ENCODE peak calls at places on chromosomes 7 and 10, in four cellular contexts. One of them, this sample, is unnamed.

GRCh38 chr10:71740069-71740468 is 20.5 kb upstream of the C10orf105 start:
- DNase-seq in NCI-H460: no peak
- DNase-seq in stimulated activated CD4-positive, alpha-beta T cell treated with anti-CD3 and anti-CD28 coated beads, TNF-alpha, amount 100 ng/mL, for 48 hours: no peak
- DNase-seq in M059J: peak; percentile 73
- DNase-seq in this sample: no peak

GRCh38 chr10:114680557-114681117 is 22.6 kb upstream of the ABLIM1 start:
- DNase-seq in NCI-H460: no peak
- DNase-seq in stimulated activated CD4-positive, alpha-beta T cell treated with anti-CD3 and anti-CD28 coated beads, TNF-alpha, amount 100 ng/mL, for 48 hours: no peak
- DNase-seq in M059J: no peak
- DNase-seq in this sample: no peak

GRCh38 chr10:121155742-121156141 is 304.6 kb downstream of the WDR11 start:
- DNase-seq in NCI-H460: no peak
- DNase-seq in stimulated activated CD4-positive, alpha-beta T cell treated with anti-CD3 and anti-CD28 coated beads, TNF-alpha, amount 100 ng/mL, for 48 hours: no peak
- DNase-seq in M059J: peak; percentile 27
- DNase-seq in this sample: peak; percentile 52

GRCh38 chr7:85464042-85464651 is 277.3 kb upstream of the SEMA3D start:
- DNase-seq in NCI-H460: peak; percentile 9
- DNase-seq in stimulated activated CD4-positive, alpha-beta T cell treated with anti-CD3 and anti-CD28 coated beads, TNF-alpha, amount 100 ng/mL, for 48 hours: no peak
- DNase-seq in M059J: peak; percentile 20
- DNase-seq in this sample: no peak

GRCh38 chr10:96222908-96223307 is 48.5 kb downstream of the BLNK start:
- DNase-seq in NCI-H460: no peak
- DNase-seq in stimulated activated CD4-positive, alpha-beta T cell treated with anti-CD3 and anti-CD28 coated beads, TNF-alpha, amount 100 ng/mL, for 48 hours: no peak
- DNase-seq in M059J: no peak
- DNase-seq in this sample: no peak

GRCh38 chr10:113746188-113746950 is 5.1 kb upstream of the PLEKHS1 start:
- DNase-seq in NCI-H460: no peak
- DNase-seq in stimulated activated CD4-positive, alpha-beta T cell treated with anti-CD3 and anti-CD28 coated beads, TNF-alpha, amount 100 ng/mL, for 48 hours: no peak
- DNase-seq in M059J: peak; percentile 92
- DNase-seq in this sample: no peak

GRCh38 chr10:124081547-124082140 is 11.8 kb downstream of the CHST15 start:
- DNase-seq in NCI-H460: no peak
- DNase-seq in stimulated activated CD4-positive, alpha-beta T cell treated with anti-CD3 and anti-CD28 coated beads, TNF-alpha, amount 100 ng/mL, for 48 hours: no peak
- DNase-seq in M059J: no peak
- DNase-seq in this sample: no peak

GRCh38 chr10:131727612-131728011 is 173.2 kb upstream of the PPP2R2D start:
- DNase-seq in NCI-H460: no peak
- DNase-seq in stimulated activated CD4-positive, alpha-beta T cell treated with anti-CD3 and anti-CD28 coated beads, TNF-alpha, amount 100 ng/mL, for 48 hours: no peak
- DNase-seq in M059J: no peak
- DNase-seq in this sample: no peak

GRCh38 chr10:29917311-29917710 is 142.1 kb downstream of the JCAD start:
- DNase-seq in NCI-H460: no peak
- DNase-seq in stimulated activated CD4-positive, alpha-beta T cell treated with anti-CD3 and anti-CD28 coated beads, TNF-alpha, amount 100 ng/mL, for 48 hours: no peak
- DNase-seq in M059J: no peak
- DNase-seq in this sample: peak; percentile 81

GRCh38 chr7:55423891-55424290 is 58.8 kb downstream of the LANCL2 start:
- DNase-seq in NCI-H460: no peak
- DNase-seq in stimulated activated CD4-positive, alpha-beta T cell treated with anti-CD3 and anti-CD28 coated beads, TNF-alpha, amount 100 ng/mL, for 48 hours: no peak
- DNase-seq in M059J: peak; percentile 43
- DNase-seq in this sample: no peak

GRCh38 chr7:135260470-135260869 is 26.8 kb downstream of the STRA8 start:
- DNase-seq in NCI-H460: no peak
- DNase-seq in stimulated activated CD4-positive, alpha-beta T cell treated with anti-CD3 and anti-CD28 coated beads, TNF-alpha, amount 100 ng/mL, for 48 hours: no peak
- DNase-seq in M059J: no peak
- DNase-seq in this sample: no peak